ENCODE peak calls at places on chromosomes 16 and 17, in six cellular contexts. N is HepG2, V is SK-N-SH, Y is GM12878, H is A549, K is WTC11. U is an unnamed sample.

GRCh38 chr17:56297142-56297541 is 143.9 kb downstream of the ANKFN1 start:
- DNase-seq in N (no peak), Y (no peak), V (no peak), K (no peak), H (no peak), U (peak)

GRCh38 chr17:15973016-15973415 is 26.5 kb downstream of the ZSWIM7 start:
- DNase-seq in V (no peak), K (no peak), H (no peak), Y (no peak), N (no peak), U (no peak)

GRCh38 chr17:76076100-76076764 is 1.7 kb downstream of the GALR2 start:
- DNase-seq in H (no peak), K (peak), Y (no peak), V (peak), N (no peak), U (no peak)

GRCh38 chr17:27295945-27296344 is 2.0 kb downstream of the WSB1 start:
- DNase-seq in Y (no peak), N (no peak), V (no peak), H (no peak), K (no peak), U (no peak)

GRCh38 chr17:76145231-76146052 is 4.4 kb upstream of the FOXJ1 start:
- DNase-seq in V (no peak), Y (peak), N (no peak), H (no peak), K (peak), U (no peak)

GRCh38 chr17:74055508-74056160 is 147.8 kb upstream of the RPL38 start:
- DNase-seq in V (no peak), N (no peak), Y (no peak), H (no peak), K (no peak), U (no peak)

GRCh38 chr17:20116683-20117309 is 107.6 kb downstream of the SPECC1 start:
- DNase-seq in N (peak), K (peak), H (peak), Y (no peak), V (peak), U (peak)

GRCh38 chr16:14650629-14651028 is 17.9 kb downstream of the BFAR start:
- DNase-seq in V (no peak), N (no peak), H (no peak), Y (no peak), K (no peak), U (no peak)

GRCh38 chr17:17999364-18000007 is 26.8 kb downstream of the DRC3 start:
- DNase-seq in N (peak), K (no peak), Y (no peak), H (no peak), V (no peak), U (peak)

GRCh38 chr17:34025179-34025551 is 229.9 kb upstream of the CCL2 start:
- DNase-seq in N (no peak), H (no peak), V (no peak), K (no peak), Y (no peak), U (no peak)

GRCh38 chr17:65926599-65926998 is 265.3 kb downstream of the CEP112 start:
- DNase-seq in K (no peak), V (no peak), Y (no peak), N (no peak), H (no peak), U (no peak)

GRCh38 chr17:41711669-41712400 is at the start of gene GAST:
- DNase-seq in H (no peak), N (no peak), Y (no peak), V (no peak), K (no peak), U (no peak)

GRCh38 chr16:51755039-51755501 is 604.0 kb upstream of the SALL1 start:
- DNase-seq in K (peak), V (no peak), N (no peak), Y (no peak), H (no peak), U (no peak)

GRCh38 chr17:81831957-81832607 is 1.0 kb downstream of the MCRIP1 start:
- DNase-seq in H (no peak), Y (no peak), V (no peak), N (no peak), K (no peak), U (peak)

GRCh38 chr17:31857920-31858646 is 961 bp downstream of the COPRS start:
- DNase-seq in Y (no peak), N (no peak), H (no peak), K (no peak), V (no peak), U (peak)

GRCh38 chr17:47703671-47704070 is 9.7 kb downstream of the TBKBP1 start:
- DNase-seq in K (no peak), Y (no peak), N (no peak), H (no peak), V (no peak), U (no peak)

GRCh38 chr16:679808-680624 is at the start of gene STUB1:
- DNase-seq in V (peak), N (peak), H (peak), Y (no peak), K (peak), U (peak)

GRCh38 chr17:42536372-42537155 is 523 bp downstream of the NAGLU start:
- DNase-seq in H (peak), V (peak), Y (no peak), N (peak), K (peak), U (peak)

GRCh38 chr17:75518201-75518600 is 1.9 kb downstream of the TSEN54 start:
- DNase-seq in V (no peak), Y (peak), K (no peak), H (no peak), N (no peak), U (peak)

GRCh38 chr17:48751172-48751571 is 22.6 kb upstream of the HOXB13 start:
- DNase-seq in Y (no peak), N (no peak), H (no peak), K (no peak), V (no peak), U (no peak)

GRCh38 chr17:412211-413015 is 59.8 kb upstream of the RPH3AL start:
- DNase-seq in N (peak), Y (no peak), H (peak), V (peak), K (peak), U (peak)

GRCh38 chr16:80973991-80974390 is 32.7 kb downstream of the CMC2 start:
- DNase-seq in H (no peak), Y (no peak), N (no peak), V (no peak), K (no peak), U (no peak)

GRCh38 chr17:42409467-42410351 is 13.3 kb downstream of the CAVIN1 start:
- DNase-seq in K (no peak), Y (no peak), V (no peak), N (no peak), H (peak), U (no peak)

GRCh38 chr16:85712841-85713240 is 24.1 kb upstream of the GINS2 start:
- DNase-seq in V (no peak), K (no peak), H (no peak), Y (no peak), N (no peak), U (no peak)

GRCh38 chr17:58823051-58823525 is 67.4 kb downstream of the PPM1E start:
- DNase-seq in K (no peak), V (no peak), N (no peak), H (no peak), Y (no peak), U (no peak)

GRCh38 chr17:15498107-15498506 is 30.7 kb upstream of the CDRT4 start:
- DNase-seq in Y (no peak), N (no peak), K (peak), V (peak), H (peak), U (peak)

DNA sequence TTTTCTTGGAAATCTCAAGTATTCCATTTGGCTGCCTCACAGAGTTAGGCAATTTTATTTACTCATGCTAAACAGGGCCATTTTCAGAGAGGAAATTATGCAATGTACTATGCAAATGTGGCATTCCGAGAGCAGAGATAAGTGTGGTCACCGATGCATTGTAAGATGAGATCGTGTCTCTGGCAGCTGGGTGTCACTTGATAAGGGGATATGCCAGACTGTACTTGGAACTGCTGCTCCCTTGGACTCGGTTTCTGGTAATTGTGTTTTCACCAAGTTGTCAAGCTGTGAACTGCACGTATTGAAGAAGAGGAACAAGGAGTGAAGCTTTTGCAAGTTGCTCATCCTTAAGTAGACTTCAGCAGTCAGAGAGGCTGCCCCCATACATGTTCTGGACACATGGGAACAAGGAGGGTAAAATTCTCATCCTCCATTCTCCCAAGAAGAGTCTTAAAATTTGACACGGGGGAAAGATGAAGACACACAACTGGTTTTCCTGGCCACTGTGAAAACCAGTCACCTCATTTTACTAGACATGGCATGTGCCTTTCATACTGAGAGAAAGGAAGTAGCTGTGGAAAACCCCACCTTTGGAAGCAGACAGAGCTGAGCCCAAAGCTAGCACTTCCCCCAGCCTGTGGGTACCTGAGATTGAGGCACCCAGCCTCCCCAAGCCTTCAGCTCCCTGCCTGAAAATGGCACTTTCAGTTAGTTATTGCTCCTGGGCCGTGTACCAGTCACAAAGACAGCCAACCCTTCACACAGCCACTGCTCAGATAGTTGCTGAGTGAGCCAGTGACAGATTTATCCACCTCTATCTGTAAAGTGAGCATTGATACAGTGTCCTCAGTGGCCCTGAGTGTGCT is 150.7 kb downstream of the SOCS1 start:
- DNase-seq in Y (peak), K (no peak), V (peak), H (peak), N (peak), U (peak)
- TF ChIP-seq MAX in Y (no peak), K (no peak), V (no peak), H (no peak), N (no peak), U (peak)

DNA sequence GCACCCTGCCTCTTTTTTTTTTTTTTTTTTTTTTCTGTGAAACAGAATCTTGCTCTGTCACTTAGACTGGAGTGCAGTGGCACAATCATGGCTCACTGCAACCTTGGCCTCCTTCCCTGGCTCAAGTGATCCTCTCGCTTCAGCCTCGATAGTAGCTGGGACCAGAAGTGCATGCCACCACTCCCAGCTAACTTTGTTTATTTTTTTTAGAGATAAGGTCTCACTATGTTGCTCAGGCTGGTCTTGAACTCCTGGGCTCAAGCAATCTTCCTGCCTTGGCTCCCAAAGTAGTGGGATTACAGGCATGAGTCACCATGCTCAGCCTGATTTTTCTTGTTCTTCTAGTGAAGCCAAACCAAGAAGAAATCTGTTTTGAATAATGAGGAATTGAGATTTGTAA is 25.0 kb downstream of the CDK12 start:
- DNase-seq in H (peak), V (no peak), N (no peak), Y (no peak), K (no peak), U (no peak)
- TF ChIP-seq MAX in H (no peak), V (no peak), N (no peak), Y (no peak), K (no peak), U (no peak)

DNA sequence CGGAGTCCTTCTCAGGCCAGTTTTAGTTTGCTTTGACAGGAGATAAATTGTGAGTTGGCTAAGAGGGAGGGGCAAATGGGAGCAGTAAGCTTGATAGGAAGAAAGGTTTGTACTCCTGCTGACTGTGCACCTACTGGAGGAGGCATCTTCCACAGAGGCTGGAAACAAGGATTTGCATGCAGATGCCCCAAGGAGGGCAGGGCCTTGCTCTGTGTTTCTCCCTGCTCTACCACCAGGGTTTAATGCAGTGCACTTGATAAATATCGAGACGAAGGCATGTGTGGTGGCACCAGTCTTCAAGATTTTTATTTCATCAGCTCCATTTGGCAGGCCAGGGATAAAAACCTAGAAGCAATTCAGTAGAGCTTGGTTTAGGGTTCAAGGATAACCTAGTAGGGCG is 210.5 kb upstream of the C16orf82 start:
- DNase-seq in V (no peak), N (no peak), K (no peak), H (no peak), Y (no peak), U (no peak)
- TF ChIP-seq MAX in V (no peak), N (no peak), K (no peak), H (no peak), Y (no peak), U (no peak)

GRCh38 chr17:14396542-14396941 is 95.7 kb downstream of the HS3ST3B1 start:
- DNase-seq in N (no peak), Y (no peak), K (no peak), V (no peak), H (peak), U (no peak)
- TF ChIP-seq MAX in N (no peak), Y (no peak), K (no peak), V (no peak), H (no peak), U (no peak)

DNA sequence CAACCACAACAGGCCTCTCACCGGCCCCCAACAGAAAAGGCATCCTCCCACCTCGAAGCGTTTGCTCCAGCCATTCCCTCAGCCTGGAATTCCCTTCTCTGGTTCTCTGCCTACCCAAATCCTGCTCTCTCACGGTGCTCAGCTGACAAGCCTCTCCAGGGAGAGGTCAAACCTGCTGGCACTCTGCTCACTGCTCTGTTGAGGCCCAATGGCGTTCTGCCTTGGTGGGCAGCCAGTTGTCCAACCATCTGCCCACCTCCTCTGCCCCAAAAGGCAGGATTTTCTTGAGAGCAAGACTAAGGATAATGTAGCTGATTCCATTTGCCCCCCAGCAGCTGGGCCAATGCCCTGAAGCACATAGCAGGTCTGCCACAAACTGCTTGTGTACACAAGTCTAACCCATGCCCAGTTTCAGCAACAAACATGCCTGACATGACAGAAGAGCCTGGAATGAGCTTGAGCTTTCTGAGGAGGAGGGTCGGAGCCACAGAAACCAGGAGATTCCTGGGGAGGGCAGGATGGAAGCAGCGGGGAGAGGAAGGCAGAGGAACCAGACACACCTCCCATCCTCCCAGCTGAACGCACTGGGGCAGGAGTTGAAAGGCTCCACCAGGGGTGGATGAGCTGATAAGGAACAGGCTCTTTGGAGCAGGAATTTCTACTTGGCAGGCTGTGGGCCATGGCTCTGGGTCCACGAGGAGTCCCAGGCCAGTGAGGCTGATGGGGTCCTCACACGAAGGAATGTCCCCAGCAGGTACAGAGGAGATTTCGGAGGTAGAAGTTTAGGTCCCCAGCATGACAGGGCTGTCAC is 23.9 kb downstream of the ARHGAP27 start:
- DNase-seq in K (no peak), H (no peak), V (no peak), Y (no peak), N (no peak), U (no peak)
- TF ChIP-seq MAX in K (no peak), H (no peak), V (no peak), Y (no peak), N (no peak), U (no peak)

GRCh38 chr16:67537270-67537635 is 8.6 kb downstream of the RIPOR1 start:
- DNase-seq in Y (no peak), H (no peak), N (no peak), V (peak), K (peak), U (no peak)
- TF ChIP-seq MAX in Y (no peak), H (no peak), N (no peak), V (no peak), K (no peak), U (no peak)

GRCh38 chr17:50090071-50090470 is 5.1 kb upstream of the PDK2 start:
- DNase-seq in H (no peak), N (no peak), Y (no peak), V (no peak), K (no peak), U (no peak)
- TF ChIP-seq MAX in H (no peak), N (no peak), Y (no peak), V (no peak), K (no peak), U (no peak)

DNA sequence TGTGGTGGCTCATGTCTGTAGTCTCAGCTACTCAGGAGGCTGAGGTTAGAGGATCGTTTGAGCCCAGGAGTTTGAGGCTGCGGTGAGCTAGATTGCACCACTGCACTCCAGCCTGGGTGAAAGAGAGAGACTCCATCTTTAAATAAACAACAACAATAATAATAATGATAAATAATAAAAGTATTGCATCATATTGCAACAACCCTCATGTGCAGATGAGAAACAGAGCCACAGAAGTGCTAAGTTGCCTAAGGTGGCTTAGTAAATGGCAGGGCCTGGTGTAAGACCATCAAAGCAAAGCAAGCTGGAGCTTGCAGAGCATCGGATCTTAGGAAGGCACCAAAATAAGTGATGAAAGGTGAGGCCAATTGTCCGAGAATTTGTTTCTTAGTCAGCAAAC is 45.2 kb upstream of the HS3ST3A1 start:
- DNase-seq in K (no peak), Y (no peak), N (no peak), V (no peak), H (no peak), U (no peak)
- TF ChIP-seq MAX in K (no peak), Y (no peak), N (no peak), V (no peak), H (no peak), U (no peak)